ENCODE peak calls at places on chromosome 1, in six cellular contexts. J is left ventricle myocardium inferior, M is lower lobe of right lung, V is stomach, E is heart left ventricle, Z is lung. N is an unnamed sample.

GRCh38 chr1:186152945-186153309 is 222.1 kb downstream of the TPR start:
- DNase-seq in V (no peak), M (no peak), J (no peak), E (no peak), Z (no peak), N (no peak)

GRCh38 chr1:29801561-29801973 is 565.2 kb downstream of the PTPRU start:
- DNase-seq in E (no peak), Z (peak), J (no peak), M (no peak), V (peak), N (peak)

GRCh38 chr1:118028267-118028666 is 98.7 kb downstream of the WDR3 start:
- DNase-seq in E (no peak), V (no peak), M (no peak), Z (no peak), J (no peak), N (no peak)

GRCh38 chr1:232473319-232473718 is 156.6 kb downstream of the SIPA1L2 start:
- DNase-seq in V (no peak), E (no peak), Z (no peak), M (no peak), J (no peak), N (no peak)

GRCh38 chr1:202084791-202085681 is 37.7 kb upstream of the GPR37L1 start:
- DNase-seq in E (no peak), J (no peak), M (peak), Z (no peak), V (peak), N (no peak)

GRCh38 chr1:212488436-212489283 is 55.9 kb downstream of the NENF start:
- DNase-seq in E (peak), M (no peak), Z (peak), V (peak), J (no peak), N (no peak)

GRCh38 chr1:70043806-70044205 is 161.6 kb downstream of the LRRC40 start:
- DNase-seq in Z (no peak), M (no peak), J (no peak), V (no peak), E (no peak), N (no peak)

GRCh38 chr1:39981957-39982356 is 27.0 kb downstream of the MFSD2A start:
- DNase-seq in V (no peak), Z (no peak), E (no peak), J (no peak), M (no peak), N (no peak)

GRCh38 chr1:179091691-179092165 is 9.9 kb downstream of the TOR3A start:
- DNase-seq in J (peak), E (peak), Z (peak), M (peak), V (peak), N (peak)

GRCh38 chr1:102834688-102835320 is 273.5 kb downstream of the COL11A1 start:
- DNase-seq in Z (no peak), V (no peak), J (no peak), M (no peak), E (no peak), N (no peak)

GRCh38 chr1:214503553-214503952 is 47.8 kb downstream of the PTPN14 start:
- DNase-seq in E (no peak), V (no peak), Z (no peak), M (no peak), J (no peak), N (no peak)

GRCh38 chr1:154983776-154984466 is 777 bp downstream of the FLAD1 start:
- DNase-seq in E (no peak), Z (no peak), J (no peak), M (peak), V (no peak), N (no peak)

GRCh38 chr1:65691152-65691900 is 101.4 kb upstream of the PDE4B start:
- DNase-seq in Z (no peak), E (no peak), J (peak), M (no peak), V (no peak), N (no peak)

GRCh38 chr1:184367427-184368038 is 19.3 kb upstream of the C1orf21 start:
- DNase-seq in M (no peak), J (no peak), E (no peak), V (no peak), Z (no peak), N (no peak)

GRCh38 chr1:109802136-109802900 is 38.6 kb upstream of the EPS8L3 start:
- DNase-seq in E (no peak), J (no peak), Z (no peak), M (no peak), V (peak), N (peak)

GRCh38 chr1:118961156-118961555 is 27.0 kb downstream of the TBX15 start:
- DNase-seq in E (no peak), V (no peak), M (no peak), Z (no peak), J (no peak), N (no peak)

GRCh38 chr1:177346960-177347359 is 176.2 kb downstream of the BRINP2 start:
- DNase-seq in V (peak), E (no peak), J (no peak), M (no peak), Z (no peak), N (no peak)

GRCh38 chr1:205930698-205931330 is 12.4 kb downstream of the SLC26A9 start:
- DNase-seq in Z (no peak), E (no peak), M (no peak), V (no peak), J (no peak), N (no peak)

GRCh38 chr1:201662646-201663045 is 123.7 kb downstream of the NAV1 start:
- DNase-seq in M (no peak), Z (no peak), V (no peak), J (no peak), E (no peak), N (no peak)

GRCh38 chr1:116262207-116262994 is 110.6 kb upstream of the ATP1A1 start:
- DNase-seq in J (no peak), E (no peak), V (no peak), Z (no peak), M (no peak), N (no peak)

GRCh38 chr1:216270086-216270773 is 153.0 kb downstream of the USH2A start:
- DNase-seq in E (no peak), M (no peak), J (no peak), V (no peak), Z (no peak), N (no peak)

GRCh38 chr1:183191833-183192232 is 5.8 kb downstream of the LAMC2 start:
- DNase-seq in E (no peak), Z (no peak), M (no peak), J (no peak), V (no peak), N (no peak)
- TF ChIP-seq CTCF in E (no peak), Z (no peak), M (no peak), J (no peak), V (no peak), N (no peak)

DNA sequence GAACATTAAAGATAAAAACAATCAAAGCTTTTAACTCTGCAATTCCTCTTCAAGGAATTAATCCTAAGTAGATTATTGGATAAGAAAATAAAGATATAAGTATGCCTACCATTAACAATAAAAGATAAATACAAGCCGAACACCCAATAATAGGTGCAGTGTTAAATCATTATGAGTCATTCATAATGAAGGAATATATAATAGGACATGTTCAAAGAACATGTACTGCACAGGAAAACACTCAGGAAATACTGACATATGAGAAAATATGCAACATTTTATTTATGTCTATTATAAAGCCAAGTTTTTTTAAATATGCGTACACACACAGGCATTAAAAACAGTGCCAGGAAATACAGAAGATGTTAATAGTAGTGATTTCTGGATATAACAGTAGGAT is 11.1 kb upstream of the EXO1 start:
- DNase-seq in J (no peak), E (no peak), Z (no peak), M (no peak), V (no peak), N (no peak)
- H3K27ac ChIP-seq in J (no peak), E (no peak), Z (no peak), M (no peak), V (no peak), N (no peak)

GRCh38 chr1:94225845-94226244 is 11.5 kb downstream of the ARHGAP29 start:
- DNase-seq in J (no peak), Z (no peak), M (no peak), V (no peak), E (no peak), N (no peak)
- TF ChIP-seq CTCF in J (no peak), Z (no peak), M (no peak), V (no peak), E (no peak), N (no peak)

DNA sequence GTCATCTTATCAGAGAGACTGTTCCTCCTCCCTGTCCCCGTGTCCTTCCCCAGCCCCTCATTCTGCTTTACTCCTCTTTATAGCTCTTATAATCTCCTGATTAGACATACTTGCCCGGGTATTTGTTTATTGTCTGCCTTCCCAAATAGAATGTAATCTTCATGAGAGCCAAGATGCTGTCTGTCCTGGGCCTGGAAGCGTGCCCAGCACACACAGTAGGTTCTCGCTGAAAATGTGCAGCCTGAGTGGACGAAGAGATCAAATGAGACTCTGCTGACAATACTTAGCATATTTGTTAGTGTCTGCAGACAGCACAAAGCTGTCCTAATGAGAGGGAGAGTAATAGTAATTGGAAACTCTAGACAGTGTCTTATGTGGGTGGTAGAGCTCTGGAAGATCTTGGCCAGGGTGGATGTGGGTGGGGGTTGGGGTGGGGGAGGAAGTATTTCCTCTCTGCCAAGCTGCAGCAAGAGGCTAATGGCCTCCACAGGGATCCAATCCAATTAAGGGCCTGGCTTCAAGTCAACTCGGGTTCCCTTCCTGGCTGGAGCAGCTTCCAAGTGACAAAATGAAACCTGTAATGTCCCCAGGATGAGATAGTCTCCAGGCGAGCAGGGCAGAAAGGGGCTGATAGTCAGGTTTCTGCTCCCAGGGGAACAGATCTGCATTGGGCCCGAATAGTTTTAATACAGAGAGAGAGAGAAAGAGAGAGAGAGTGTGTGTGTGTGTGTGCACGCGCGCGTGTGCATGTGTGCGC is 9.4 kb upstream of the CLIC4 start:
- DNase-seq in M (peak), E (peak), Z (no peak), J (peak), V (no peak), N (no peak)
- H3K27ac ChIP-seq in M (peak), E (peak), Z (peak), J (peak), V (peak), N (peak)

N was measured in coronary artery.